ENCODE peak calls at places on chromosomes 13 and 19, in four cellular contexts. One of them, this sample, is unnamed.

GRCh38 chr19:752652-753517 is 2.0 kb downstream of the MISP start:
- DNase-seq in K562: peak; percentile 21
- DNase-seq in H1: no peak
- DNase-seq in GM12878: no peak
- DNase-seq in this sample: peak; percentile 90

GRCh38 chr13:90455861-90456260 is 891.6 kb upstream of the MIR17HG start:
- DNase-seq in GM12878: no peak
- DNase-seq in K562: no peak
- DNase-seq in H1: no peak
- DNase-seq in this sample: no peak

GRCh38 chr13:99215466-99215865 is 14.8 kb downstream of the UBAC2 start:
- DNase-seq in K562: no peak
- DNase-seq in GM12878: no peak
- DNase-seq in H1: no peak
- DNase-seq in this sample: no peak

GRCh38 chr19:30340724-30341595 is 31.2 kb upstream of the ZNF536 start:
- DNase-seq in H1: no peak
- DNase-seq in K562: no peak
- DNase-seq in GM12878: no peak
- DNase-seq in this sample: no peak

GRCh38 chr19:8877854-8878705 is 45.9 kb downstream of the MBD3L1 start:
- DNase-seq in GM12878: no peak
- DNase-seq in K562: peak; percentile 61
- DNase-seq in H1: no peak
- DNase-seq in this sample: no peak

GRCh38 chr19:46746281-46746965 is at the start of gene STRN4:
- DNase-seq in H1: no peak
- DNase-seq in GM12878: no peak
- DNase-seq in K562: peak; percentile 72
- DNase-seq in this sample: no peak

GRCh38 chr13:73261739-73262216 is 203.0 kb downstream of the KLF5 start:
- DNase-seq in GM12878: no peak
- DNase-seq in H1: no peak
- DNase-seq in K562: no peak
- DNase-seq in this sample: no peak

GRCh38 chr13:95059306-95059705 is 241.9 kb downstream of the ABCC4 start:
- DNase-seq in H1: no peak
- DNase-seq in GM12878: no peak
- DNase-seq in K562: no peak
- DNase-seq in this sample: no peak

GRCh38 chr13:98390086-98390697 is 186.7 kb downstream of the STK24 start:
- DNase-seq in GM12878: no peak
- DNase-seq in K562: no peak
- DNase-seq in H1: no peak
- DNase-seq in this sample: peak; percentile 20

GRCh38 chr13:104764600-104764999 is 1698.4 kb upstream of the SLC10A2 start:
- DNase-seq in K562: no peak
- DNase-seq in GM12878: no peak
- DNase-seq in H1: no peak
- DNase-seq in this sample: no peak
- TF ChIP-seq CHD1 in K562: no peak
- TF ChIP-seq CHD1 in GM12878: no peak
- TF ChIP-seq CHD1 in H1: no peak
- TF ChIP-seq CHD1 in this sample: no peak

GRCh38 chr19:58228584-58229254 is at the start of gene ZNF544:
- DNase-seq in H1: no peak
- DNase-seq in GM12878: peak; percentile 9
- DNase-seq in K562: peak; percentile 84
- DNase-seq in this sample: peak; percentile 64

GRCh38 chr19:58227964-58228583 is 640 bp upstream of the ZNF544 start:
- DNase-seq in GM12878: no peak
- DNase-seq in K562: peak; percentile 40
- DNase-seq in H1: no peak
- DNase-seq in this sample: no peak

GRCh38 chr19:58229255-58229639 is 533 bp downstream of the ZNF544 start:
- DNase-seq in GM12878: no peak
- DNase-seq in K562: peak; percentile 61
- DNase-seq in H1: no peak
- DNase-seq in this sample: peak; percentile 12
- TF ChIP-seq CHD1 in GM12878: no peak
- TF ChIP-seq CHD1 in K562: no peak
- TF ChIP-seq CHD1 in H1: no peak
- TF ChIP-seq CHD1 in this sample: no peak

DNA sequence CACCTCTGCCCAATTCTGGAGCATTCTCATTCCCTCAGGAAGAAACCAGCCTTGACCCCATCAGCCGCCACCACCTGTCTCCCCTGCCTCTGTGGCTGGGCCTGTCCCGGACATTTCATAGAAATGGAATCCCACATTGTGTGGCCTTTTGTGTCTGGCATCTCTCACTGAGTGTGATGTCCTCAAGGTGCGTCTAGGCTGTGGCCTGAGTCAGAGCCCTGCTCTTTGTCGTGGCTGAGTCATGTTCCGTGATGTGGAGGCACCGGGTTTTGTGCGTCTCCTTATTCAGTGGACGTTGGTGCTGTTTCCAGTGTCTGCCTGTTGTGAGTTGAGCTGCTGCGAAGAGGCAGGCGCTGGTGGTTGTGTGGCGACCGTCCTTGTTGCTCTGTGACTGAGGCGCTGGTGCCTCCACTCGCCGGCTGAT is 3.5 kb downstream of the FZR1 start:
- DNase-seq in K562: peak; percentile 27
- DNase-seq in H1: no peak
- DNase-seq in GM12878: no peak
- DNase-seq in this sample: peak; percentile 80
- TF ChIP-seq CHD1 in K562: no peak
- TF ChIP-seq CHD1 in H1: no peak
- TF ChIP-seq CHD1 in GM12878: no peak
- TF ChIP-seq CHD1 in this sample: no peak

DNA sequence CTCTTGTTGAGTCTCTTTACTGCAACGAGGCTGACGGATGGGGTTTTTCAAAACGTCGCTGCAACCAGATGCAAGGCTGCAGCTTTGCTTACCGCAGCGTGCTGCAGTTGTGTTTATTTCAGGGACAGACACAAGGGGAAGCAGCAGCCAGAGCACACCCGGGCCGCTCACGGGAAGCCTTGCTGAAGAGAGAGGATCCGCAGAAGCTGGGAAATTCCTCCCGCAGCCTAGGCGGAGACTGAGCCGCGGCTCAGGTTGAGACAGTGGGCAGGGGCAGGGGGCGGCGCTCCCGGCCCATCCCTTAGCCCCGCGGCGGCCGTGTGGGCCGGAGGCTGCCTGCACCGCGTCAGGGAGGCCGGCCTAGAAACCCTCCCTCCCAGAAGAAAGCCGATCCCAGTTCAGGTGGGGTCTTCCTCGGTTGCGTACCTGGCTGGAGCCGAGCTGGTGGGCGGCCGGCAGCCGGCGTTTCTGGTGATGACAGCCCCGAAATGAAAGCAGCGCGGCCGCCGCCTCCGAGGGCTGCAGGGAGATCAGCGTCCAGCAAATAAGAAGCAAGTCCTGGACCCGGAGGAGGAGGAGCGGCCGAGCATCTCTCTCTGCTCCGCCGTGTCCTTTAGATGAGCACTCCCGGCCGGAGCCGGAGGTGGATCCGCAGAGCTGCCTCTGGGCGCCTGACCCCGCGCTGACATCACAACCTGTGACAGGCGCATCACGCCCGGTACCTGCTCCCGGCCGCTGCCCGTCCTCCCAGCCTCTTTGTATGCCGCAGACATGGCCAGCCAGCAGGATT is at the start of gene FRY:
- DNase-seq in GM12878: no peak
- DNase-seq in H1: peak; percentile 58
- DNase-seq in K562: no peak
- DNase-seq in this sample: peak; percentile 58
- TF ChIP-seq CHD1 in GM12878: no peak
- TF ChIP-seq CHD1 in H1: no peak
- TF ChIP-seq CHD1 in K562: no peak
- TF ChIP-seq CHD1 in this sample: no peak

GRCh38 chr13:113652404-113653263 is 5.4 kb downstream of the ATP4B start:
- DNase-seq in K562: no peak
- DNase-seq in GM12878: no peak
- DNase-seq in H1: no peak
- DNase-seq in this sample: no peak
- TF ChIP-seq CHD1 in K562: no peak
- TF ChIP-seq CHD1 in GM12878: no peak
- TF ChIP-seq CHD1 in H1: no peak
- TF ChIP-seq CHD1 in this sample: no peak

GRCh38 chr13:29991343-29991742 is 140.9 kb upstream of the UBL3 start:
- DNase-seq in K562: no peak
- DNase-seq in GM12878: no peak
- DNase-seq in H1: no peak
- DNase-seq in this sample: peak; percentile 95

GRCh38 chr13:29996316-29996715 is 145.9 kb upstream of the UBL3 start:
- DNase-seq in GM12878: no peak
- DNase-seq in K562: no peak
- DNase-seq in H1: no peak
- DNase-seq in this sample: no peak

GRCh38 chr13:29994911-29995601 is 144.6 kb upstream of the UBL3 start:
- DNase-seq in GM12878: no peak
- DNase-seq in K562: no peak
- DNase-seq in H1: no peak
- DNase-seq in this sample: no peak

GRCh38 chr13:29993716-29994488 is 143.5 kb upstream of the UBL3 start:
- DNase-seq in GM12878: no peak
- DNase-seq in H1: no peak
- DNase-seq in K562: no peak
- DNase-seq in this sample: peak; percentile 90

GRCh38 chr13:29993196-29993595 is 142.8 kb upstream of the UBL3 start:
- DNase-seq in H1: no peak
- DNase-seq in K562: no peak
- DNase-seq in GM12878: no peak
- DNase-seq in this sample: no peak
- TF ChIP-seq CHD1 in H1: no peak
- TF ChIP-seq CHD1 in K562: no peak
- TF ChIP-seq CHD1 in GM12878: no peak
- TF ChIP-seq CHD1 in this sample: no peak

DNA sequence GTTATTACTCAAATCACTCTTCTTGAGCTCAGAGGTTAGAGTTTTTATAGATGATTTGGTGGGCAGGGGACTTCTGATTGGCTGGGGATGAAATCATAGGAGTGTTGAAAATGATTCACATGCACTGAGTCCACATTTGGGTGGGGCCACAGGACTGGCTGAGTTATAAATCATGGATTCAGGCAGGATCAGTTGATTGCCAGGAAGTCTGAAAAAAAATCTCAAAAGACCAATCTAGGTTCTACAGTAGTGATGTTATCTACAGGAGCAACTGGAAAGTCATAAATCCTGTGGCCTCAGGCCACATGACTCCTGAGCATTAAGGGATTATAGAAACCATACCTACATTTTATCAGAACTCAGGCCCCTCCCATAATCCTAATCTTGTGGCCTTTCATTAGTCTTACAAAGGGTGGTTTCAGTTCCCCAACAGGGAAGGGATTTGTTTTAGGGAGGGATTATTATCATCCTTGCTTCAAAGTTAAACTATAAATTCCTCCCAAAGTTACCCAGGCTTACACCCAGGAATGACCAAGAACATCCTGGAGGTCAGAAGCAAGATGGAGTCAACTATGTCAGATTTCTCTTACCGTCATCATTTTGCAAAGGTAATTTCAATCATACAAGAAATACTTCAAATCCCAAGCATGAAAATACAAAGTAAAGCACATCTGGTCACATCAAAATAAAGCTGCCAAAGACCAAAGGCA is 5.6 kb upstream of the CCDC70 start:
- DNase-seq in K562: peak; percentile 3
- DNase-seq in H1: no peak
- DNase-seq in GM12878: no peak
- DNase-seq in this sample: no peak
- TF ChIP-seq CHD1 in K562: no peak
- TF ChIP-seq CHD1 in H1: no peak
- TF ChIP-seq CHD1 in GM12878: no peak
- TF ChIP-seq CHD1 in this sample: no peak